ENCODE peak calls at places on chromosomes 2 and 18, in six cellular contexts. L, Y, A, W, V and P are unnamed samples.

GRCh38 chr2:200253631-200254030 is 52.9 kb upstream of the SPATS2L start:
- DNase-seq in L (no peak), Y (no peak), A (no peak), W (no peak), V (no peak), P (peak; percentile 31)

GRCh38 chr2:205407984-205408383 is 274.3 kb upstream of the NRP2 start:
- DNase-seq in L (no peak), Y (peak; percentile 84), A (peak; percentile 85), W (no peak), V (no peak), P (peak; percentile 73)

GRCh38 chr2:189552991-189553404 is 27.6 kb downstream of the SLC40A1 start:
- DNase-seq in L (no peak), Y (no peak), A (no peak), W (no peak), V (no peak), P (no peak)

GRCh38 chr2:1910021-1910420 is 165.7 kb upstream of the PXDN start:
- DNase-seq in L (no peak), Y (no peak), A (no peak), W (no peak), V (no peak), P (no peak)

GRCh38 chr2:188677182-188677581 is 297.0 kb upstream of the COL3A1 start:
- DNase-seq in L (no peak), Y (no peak), A (no peak), W (no peak), V (no peak), P (peak; percentile 20)

GRCh38 chr2:191128172-191128910 is 22.5 kb downstream of the STAT4 start:
- DNase-seq in L (no peak), Y (no peak), A (no peak), W (no peak), V (no peak), P (no peak)

GRCh38 chr2:48902521-48902920 is 147.0 kb upstream of the LHCGR start:
- DNase-seq in L (no peak), Y (no peak), A (no peak), W (no peak), V (no peak), P (no peak)

GRCh38 chr2:240419321-240419720 is 16.1 kb upstream of the GPC1 start:
- DNase-seq in L (no peak), Y (no peak), A (no peak), W (no peak), V (no peak), P (no peak)

GRCh38 chr2:74862268-74862964 is 28.5 kb downstream of the HK2 start:
- DNase-seq in L (no peak), Y (no peak), A (no peak), W (no peak), V (no peak), P (no peak)

GRCh38 chr18:59957957-59958356 is 58.2 kb downstream of the PMAIP1 start:
- DNase-seq in L (no peak), Y (no peak), A (peak; percentile 21), W (peak; percentile 36), V (no peak), P (peak; percentile 92)

GRCh38 chr2:181984814-181985631 is 630 bp upstream of the PPP1R1C start:
- DNase-seq in L (no peak), Y (no peak), A (no peak), W (no peak), V (no peak), P (no peak)

GRCh38 chr2:219025637-219026585 is 15.4 kb downstream of the CFAP65 start:
- DNase-seq in L (no peak), Y (no peak), A (no peak), W (no peak), V (no peak), P (no peak)

GRCh38 chr2:72263781-72264060 is 116.1 kb upstream of the CYP26B1 start:
- DNase-seq in L (no peak), Y (no peak), A (no peak), W (no peak), V (no peak), P (peak; percentile 8)

GRCh38 chr2:126527836-126528490 is 128.0 kb upstream of the GYPC start:
- DNase-seq in L (peak; percentile 53), Y (peak; percentile 4), A (peak; percentile 20), W (peak; percentile 14), V (peak; percentile 18), P (peak; percentile 4)

GRCh38 chr2:110146183-110146944 is 30.7 kb upstream of the MALL start:
- DNase-seq in L (no peak), Y (no peak), A (no peak), W (no peak), V (no peak), P (no peak)

GRCh38 chr2:20093263-20094141 is 42.1 kb upstream of the LAPTM4A start:
- DNase-seq in L (no peak), Y (peak; percentile 39), A (peak; percentile 76), W (peak; percentile 42), V (no peak), P (peak; percentile 87)

GRCh38 chr18:13276530-13277520 is 58.3 kb downstream of the LDLRAD4 start:
- DNase-seq in L (no peak), Y (no peak), A (no peak), W (no peak), V (no peak), P (no peak)

GRCh38 chr2:199455533-199456382 is 2.0 kb downstream of the SATB2 start:
- DNase-seq in L (no peak), Y (no peak), A (no peak), W (peak; percentile 89), V (no peak), P (no peak)

GRCh38 chr18:45482286-45482685 is 133.0 kb upstream of the SLC14A2 start:
- DNase-seq in L (no peak), Y (no peak), A (no peak), W (no peak), V (no peak), P (no peak)

GRCh38 chr2:236847538-236848263 is 238.0 kb upstream of the COPS8 start:
- DNase-seq in L (no peak), Y (no peak), A (no peak), W (no peak), V (no peak), P (no peak)

GRCh38 chr2:170369894-170370293 is 191.9 kb downstream of the MYO3B start:
- DNase-seq in L (no peak), Y (no peak), A (peak; percentile 6), W (peak; percentile 22), V (no peak), P (no peak)

GRCh38 chr2:105600949-105601708 is 143.6 kb upstream of the NCK2 start:
- DNase-seq in L (no peak), Y (no peak), A (no peak), W (no peak), V (no peak), P (no peak)

GRCh38 chr2:223692227-223692947 is 90.2 kb upstream of the SCG2 start:
- DNase-seq in L (no peak), Y (no peak), A (no peak), W (peak; percentile 62), V (no peak), P (peak; percentile 84)